ENCODE peak calls at places on chromosomes 7 and 10, in four cellular contexts. Z is fibroblast of mammary gland, C is HFF-Myc, Y is sigmoid colon. V is an unnamed sample.

GRCh38 chr7:47501406-47501805 is 80.5 kb downstream of the TNS3 start:
- DNase-seq in C (no peak), Z (peak), Y (no peak), V (peak)

GRCh38 chr10:6365384-6365783 is 162.7 kb downstream of the PFKFB3 start:
- DNase-seq in C (no peak), Z (no peak), Y (no peak), V (peak)

GRCh38 chr7:63789378-63790176 is 209.1 kb upstream of the ZNF722 start:
- DNase-seq in C (no peak), Z (peak), Y (no peak), V (no peak)

GRCh38 chr10:18298256-18298655 is 158.0 kb downstream of the CACNB2 start:
- DNase-seq in C (no peak), Z (no peak), Y (no peak), V (no peak)

GRCh38 chr7:83546586-83546985 is 102.4 kb downstream of the SEMA3E start:
- DNase-seq in Z (peak), Y (no peak), C (no peak), V (peak)

GRCh38 chr10:13971586-13972475 is 358.9 kb downstream of the FRMD4A start:
- DNase-seq in Y (no peak), C (no peak), Z (peak), V (peak)

GRCh38 chr10:87740232-87740631 is 77.8 kb downstream of the ATAD1 start:
- DNase-seq in Z (peak), Y (no peak), C (no peak), V (peak)

GRCh38 chr7:133310232-133310852 is 57.5 kb downstream of the EXOC4 start:
- DNase-seq in C (no peak), Y (no peak), Z (no peak), V (peak)

GRCh38 chr7:136133491-136133990 is 156.4 kb upstream of the MTPN start:
- DNase-seq in C (no peak), Y (no peak), Z (peak), V (peak)

GRCh38 chr7:12475362-12476063 is 71.8 kb upstream of the VWDE start:
- DNase-seq in C (no peak), Y (no peak), Z (peak), V (peak)

GRCh38 chr7:151125835-151126481 is 39.7 kb downstream of the AGAP3 start:
- DNase-seq in Y (no peak), Z (no peak), C (no peak), V (no peak)

GRCh38 chr7:80002865-80003264 is 131.8 kb upstream of the GNAI1 start:
- DNase-seq in Y (no peak), C (no peak), Z (no peak), V (peak)

GRCh38 chr7:29970158-29970557 is 19.4 kb downstream of the SCRN1 start:
- DNase-seq in Z (peak), Y (no peak), C (no peak), V (no peak)

DNA sequence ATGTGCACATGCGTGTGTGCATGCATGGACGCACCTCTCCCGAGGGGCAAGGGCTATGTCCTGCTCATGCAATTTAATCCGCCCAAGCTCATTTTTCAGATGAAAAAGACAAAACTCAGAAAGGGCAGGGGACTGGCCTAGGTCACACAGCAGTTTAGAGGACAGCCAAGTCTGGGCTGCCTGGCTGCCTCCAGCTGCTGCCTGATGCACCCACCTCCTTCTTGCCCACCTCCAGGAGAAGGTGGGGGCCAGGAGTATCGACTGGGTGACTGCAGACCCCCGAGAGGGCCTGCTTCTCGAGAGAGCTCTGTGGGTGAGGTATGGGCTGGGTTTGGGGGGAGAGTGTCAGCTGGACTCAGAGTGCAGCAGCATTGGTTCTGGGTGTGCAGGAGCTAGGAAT is 113.4 kb downstream of the ZMIZ1 start:
- DNase-seq in C (no peak), Z (no peak), Y (no peak), V (no peak)
- TF ChIP-seq CTCF in C (no peak), Z (no peak), Y (no peak), V (no peak)

GRCh38 chr7:25680636-25681035 is 452.4 kb upstream of the NPVF start:
- DNase-seq in Y (no peak), Z (no peak), C (no peak), V (no peak)
- TF ChIP-seq CTCF in Y (no peak), Z (no peak), C (no peak), V (no peak)

GRCh38 chr10:102394801-102395676 is 466 bp upstream of the NFKB2 start:
- DNase-seq in C (no peak), Z (peak), Y (peak), V (peak)

GRCh38 chr10:102392306-102392705 is 3.2 kb upstream of the NFKB2 start:
- DNase-seq in Z (no peak), Y (no peak), C (no peak), V (no peak)

GRCh38 chr10:102395677-102396197 is at the start of gene NFKB2:
- DNase-seq in Z (peak), C (peak), Y (no peak), V (peak)

GRCh38 chr10:102394079-102394800 is 1.3 kb upstream of the NFKB2 start:
- DNase-seq in Y (peak), C (peak), Z (peak), V (peak)

DNA sequence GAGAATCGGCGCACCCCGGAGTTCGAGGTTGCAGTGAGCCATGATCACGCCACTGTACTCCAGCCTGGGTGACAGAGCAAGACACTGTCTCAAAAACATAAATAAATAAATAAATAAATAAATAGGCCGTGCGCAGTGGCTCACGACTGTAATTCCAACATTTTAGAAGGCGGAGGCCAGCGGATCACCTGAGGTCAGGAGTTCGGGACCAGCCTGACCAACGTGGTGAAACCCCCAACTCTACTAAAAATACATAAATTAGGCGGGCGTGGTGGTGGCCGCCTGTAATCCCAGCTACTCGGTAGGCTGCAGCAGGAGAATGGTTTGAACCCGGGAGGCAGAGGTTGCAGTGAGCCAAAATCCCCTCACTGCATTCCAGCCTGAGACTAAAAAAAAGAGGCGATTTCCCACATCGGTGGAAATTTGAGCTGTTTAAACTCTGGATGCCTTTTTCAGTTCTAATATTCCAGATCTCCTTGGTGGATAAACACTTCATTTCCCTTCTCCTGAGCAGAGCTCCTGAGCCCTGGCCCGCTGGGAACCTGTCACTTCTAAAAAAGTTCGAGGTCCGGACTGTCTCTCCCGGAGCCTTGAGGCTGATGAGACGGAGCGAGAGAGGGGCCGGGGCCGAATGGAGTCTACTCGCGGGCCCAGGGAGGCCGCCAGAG is 2.0 kb upstream of the NFKB2 start:
- DNase-seq in Y (no peak), Z (no peak), C (peak), V (no peak)
- TF ChIP-seq CTCF in Y (peak), Z (peak), C (peak), V (peak)

GRCh38 chr7:102072003-102072402 is 214.7 kb upstream of the SH2B2 start:
- DNase-seq in Y (no peak), Z (no peak), C (no peak), V (no peak)
- TF ChIP-seq CTCF in Y (no peak), Z (no peak), C (no peak), V (no peak)

GRCh38 chr10:89852872-89853271 is 151.5 kb downstream of the KIF20B start:
- DNase-seq in Z (no peak), C (no peak), Y (no peak), V (no peak)
- TF ChIP-seq CTCF in Z (no peak), C (no peak), Y (no peak), V (no peak)

DNA sequence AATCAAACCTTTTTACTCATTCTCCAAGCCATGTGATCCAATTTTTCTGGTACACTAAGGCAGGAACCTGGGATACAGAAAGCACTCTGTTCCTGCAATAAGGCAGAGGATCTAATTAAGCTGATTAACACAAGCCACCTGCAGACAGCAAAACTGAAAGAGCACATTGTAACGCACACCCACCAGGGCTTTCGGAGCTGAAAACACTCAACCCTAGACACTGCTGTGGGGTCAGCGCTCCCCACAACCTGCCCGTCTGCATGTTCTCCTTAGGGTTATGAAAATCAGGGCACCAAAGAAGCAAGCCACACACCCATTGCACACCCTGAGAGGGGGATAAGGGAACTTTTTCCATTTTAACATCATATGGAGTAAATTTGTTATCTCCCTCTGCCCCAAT is 1022.2 kb upstream of the LRRTM3 start:
- DNase-seq in C (no peak), Z (no peak), Y (no peak), V (no peak)
- TF ChIP-seq CTCF in C (no peak), Z (no peak), Y (no peak), V (no peak)

DNA sequence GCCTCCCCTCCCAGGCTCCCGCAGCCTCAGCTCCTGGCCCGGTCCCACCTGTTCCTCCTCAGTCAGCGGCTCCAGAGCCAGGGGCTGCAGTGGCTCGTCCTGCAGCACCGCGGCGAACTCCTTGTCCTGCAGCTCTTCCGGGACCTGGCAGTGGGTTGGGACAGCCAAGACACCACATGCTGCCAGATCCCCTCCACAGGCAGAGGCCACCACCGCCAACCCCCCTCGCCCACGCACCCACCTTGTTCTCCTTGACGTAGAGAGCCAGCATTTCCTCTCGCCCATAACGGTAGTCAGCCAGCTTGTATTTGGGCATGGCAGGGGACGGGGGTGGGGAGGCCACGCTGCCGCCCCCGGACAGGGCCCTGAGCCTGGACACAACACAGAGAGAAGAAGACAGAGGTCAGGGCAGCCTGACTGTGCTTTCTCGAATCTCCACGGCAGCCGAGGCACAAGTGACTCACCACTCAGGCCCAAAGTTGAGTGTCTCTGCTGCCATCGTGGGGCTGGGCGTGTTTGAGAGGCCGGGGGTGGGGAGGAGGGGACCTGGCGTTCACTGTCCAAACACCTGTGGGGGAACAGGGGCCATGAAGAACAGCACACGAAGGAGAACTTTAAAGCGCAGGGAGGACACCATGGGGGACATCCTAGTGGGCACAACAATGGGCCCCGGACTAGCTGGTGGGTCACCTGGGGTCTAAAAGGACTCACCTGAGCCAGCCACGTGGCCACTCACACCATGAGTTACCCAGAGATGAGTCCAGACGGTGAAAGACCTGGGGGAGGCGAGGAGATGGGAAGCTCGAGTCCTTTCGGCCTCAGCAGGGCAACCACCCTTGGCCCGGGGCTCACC is 6.1 kb downstream of the GIGYF1 start:
- DNase-seq in C (no peak), Y (no peak), Z (peak), V (peak)
- TF ChIP-seq CTCF in C (no peak), Y (no peak), Z (no peak), V (no peak)

DNA sequence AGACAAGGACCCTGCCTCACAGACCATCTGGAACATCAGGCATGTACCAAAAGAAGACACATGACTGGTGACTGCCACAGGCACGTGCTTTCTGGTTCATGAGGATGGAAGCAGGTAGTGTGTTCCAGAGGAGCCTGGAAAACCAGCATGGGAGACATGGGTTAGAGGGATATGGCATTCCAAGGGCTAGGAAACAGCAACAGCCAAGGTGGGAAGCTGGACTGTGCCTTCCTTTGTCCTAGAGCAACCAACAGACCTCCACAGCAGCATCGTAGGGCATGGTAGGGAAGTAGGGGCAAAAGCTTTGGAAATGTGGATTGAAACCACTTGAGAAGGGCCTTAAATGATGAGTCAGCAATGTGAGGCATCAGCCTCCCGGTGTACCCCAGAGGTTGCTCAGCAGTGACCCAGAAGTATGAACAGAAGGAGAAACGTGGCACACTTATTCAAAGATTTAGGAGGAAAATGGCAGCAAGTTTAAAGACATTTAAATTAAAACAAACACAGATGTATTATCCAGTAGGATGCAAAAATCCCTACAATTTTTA is 51.0 kb downstream of the PRLHR start:
- DNase-seq in Z (no peak), C (no peak), Y (no peak), V (no peak)
- TF ChIP-seq CTCF in Z (no peak), C (no peak), Y (no peak), V (no peak)

GRCh38 chr7:101993311-101993710 is 175.9 kb downstream of the CUX1 start:
- DNase-seq in Y (no peak), Z (no peak), C (no peak), V (no peak)

GRCh38 chr7:101989101-101989500 is 171.7 kb downstream of the CUX1 start:
- DNase-seq in Z (no peak), Y (no peak), C (no peak), V (no peak)

GRCh38 chr7:101991860-101992259 is 174.4 kb downstream of the CUX1 start:
- DNase-seq in Y (no peak), C (no peak), Z (no peak), V (no peak)

GRCh38 chr7:101988513-101988912 is 171.1 kb downstream of the CUX1 start:
- DNase-seq in Y (no peak), Z (no peak), C (no peak), V (no peak)

GRCh38 chr7:101990811-101991418 is 173.5 kb downstream of the CUX1 start:
- DNase-seq in Y (no peak), Z (no peak), C (no peak), V (no peak)
- TF ChIP-seq CTCF in Y (no peak), Z (no peak), C (no peak), V (no peak)

GRCh38 chr7:40186586-40186985 is 51.8 kb downstream of the SUGCT start:
- DNase-seq in Y (no peak), Z (no peak), C (no peak), V (no peak)
- TF ChIP-seq CTCF in Y (no peak), Z (peak), C (no peak), V (peak)